ENCODE peak calls at places on chromosomes 2 and 18, in eight cellular contexts. One of them, this sample, is unnamed.
A peak's percentile ranks its signal among the peaks of the same experiment; 100 is the strongest.

GRCh38 chr2:44949329-44950151 is 8.0 kb downstream of the SIX3 start:
- DNase-seq in cardiac muscle cell: peak; percentile 52
- DNase-seq in heart right ventricle: no peak
- DNase-seq in GM23338: peak; percentile 88
- DNase-seq in CD8-positive, alpha-beta T cell: no peak
- DNase-seq in AG04450: no peak
- DNase-seq in pancreas: no peak
- DNase-seq in tibial artery: no peak
- DNase-seq in this sample: no peak

GRCh38 chr2:34353498-34354113 is 754.5 kb upstream of the FAM98A start:
- DNase-seq in pancreas: no peak
- DNase-seq in tibial artery: no peak
- DNase-seq in cardiac muscle cell: no peak
- DNase-seq in heart right ventricle: no peak
- DNase-seq in GM23338: no peak
- DNase-seq in AG04450: no peak
- DNase-seq in CD8-positive, alpha-beta T cell: no peak
- DNase-seq in this sample: no peak

GRCh38 chr2:152054593-152054992 is 44.3 kb downstream of the CACNB4 start:
- DNase-seq in tibial artery: no peak
- DNase-seq in CD8-positive, alpha-beta T cell: no peak
- DNase-seq in cardiac muscle cell: peak; percentile 75
- DNase-seq in AG04450: no peak
- DNase-seq in pancreas: no peak
- DNase-seq in GM23338: no peak
- DNase-seq in heart right ventricle: no peak
- DNase-seq in this sample: no peak

GRCh38 chr2:127597046-127597983 is 48.6 kb upstream of the GPR17 start:
- DNase-seq in pancreas: no peak
- DNase-seq in cardiac muscle cell: no peak
- DNase-seq in AG04450: no peak
- DNase-seq in tibial artery: no peak
- DNase-seq in CD8-positive, alpha-beta T cell: no peak
- DNase-seq in GM23338: no peak
- DNase-seq in heart right ventricle: no peak
- DNase-seq in this sample: no peak

GRCh38 chr18:41162781-41163180 is 792.3 kb upstream of the PIK3C3 start:
- DNase-seq in pancreas: no peak
- DNase-seq in AG04450: no peak
- DNase-seq in cardiac muscle cell: no peak
- DNase-seq in heart right ventricle: no peak
- DNase-seq in CD8-positive, alpha-beta T cell: no peak
- DNase-seq in tibial artery: no peak
- DNase-seq in GM23338: no peak
- DNase-seq in this sample: no peak

GRCh38 chr18:24704921-24705620 is 244.6 kb downstream of the HRH4 start:
- DNase-seq in heart right ventricle: no peak
- DNase-seq in pancreas: no peak
- DNase-seq in AG04450: peak; percentile 52
- DNase-seq in GM23338: no peak
- DNase-seq in tibial artery: no peak
- DNase-seq in cardiac muscle cell: no peak
- DNase-seq in CD8-positive, alpha-beta T cell: no peak
- DNase-seq in this sample: no peak

GRCh38 chr2:102698369-102699111 is 63.3 kb upstream of the TMEM182 start:
- DNase-seq in GM23338: no peak
- DNase-seq in cardiac muscle cell: no peak
- DNase-seq in pancreas: no peak
- DNase-seq in tibial artery: no peak
- DNase-seq in CD8-positive, alpha-beta T cell: no peak
- DNase-seq in AG04450: no peak
- DNase-seq in heart right ventricle: no peak
- DNase-seq in this sample: no peak

GRCh38 chr2:234929002-234929401 is 22.8 kb upstream of the SH3BP4 start:
- DNase-seq in AG04450: no peak
- DNase-seq in CD8-positive, alpha-beta T cell: no peak
- DNase-seq in pancreas: no peak
- DNase-seq in heart right ventricle: no peak
- DNase-seq in GM23338: no peak
- DNase-seq in cardiac muscle cell: no peak
- DNase-seq in tibial artery: no peak
- DNase-seq in this sample: no peak

GRCh38 chr2:27179344-27180000 is 30.7 kb downstream of the TCF23 start:
- DNase-seq in cardiac muscle cell: no peak
- DNase-seq in tibial artery: no peak
- DNase-seq in GM23338: no peak
- DNase-seq in CD8-positive, alpha-beta T cell: no peak
- DNase-seq in pancreas: no peak
- DNase-seq in AG04450: no peak
- DNase-seq in heart right ventricle: no peak
- DNase-seq in this sample: no peak

GRCh38 chr2:64331430-64331700 is 122.6 kb upstream of the LGALSL start:
- DNase-seq in CD8-positive, alpha-beta T cell: no peak
- DNase-seq in pancreas: no peak
- DNase-seq in GM23338: peak; percentile 72
- DNase-seq in tibial artery: no peak
- DNase-seq in AG04450: no peak
- DNase-seq in heart right ventricle: no peak
- DNase-seq in cardiac muscle cell: no peak
- DNase-seq in this sample: no peak

GRCh38 chr2:173965372-173966025 is at the start of gene SP3:
- DNase-seq in cardiac muscle cell: peak; percentile 99
- DNase-seq in AG04450: peak; percentile 94
- DNase-seq in tibial artery: peak; percentile 97
- DNase-seq in pancreas: peak; percentile 97
- DNase-seq in CD8-positive, alpha-beta T cell: peak; percentile 97
- DNase-seq in heart right ventricle: peak; percentile 99
- DNase-seq in GM23338: peak; percentile 97
- DNase-seq in this sample: peak; percentile 98

GRCh38 chr2:173963323-173963816 is 1.8 kb downstream of the SP3 start:
- DNase-seq in tibial artery: peak; percentile 39
- DNase-seq in heart right ventricle: no peak
- DNase-seq in AG04450: no peak
- DNase-seq in pancreas: no peak
- DNase-seq in cardiac muscle cell: peak; percentile 81
- DNase-seq in CD8-positive, alpha-beta T cell: peak; percentile 75
- DNase-seq in GM23338: peak; percentile 79
- DNase-seq in this sample: no peak

GRCh38 chr2:173964565-173965371 is 405 bp downstream of the SP3 start:
- DNase-seq in pancreas: peak; percentile 89
- DNase-seq in heart right ventricle: peak; percentile 91
- DNase-seq in CD8-positive, alpha-beta T cell: peak; percentile 92
- DNase-seq in AG04450: peak; percentile 71
- DNase-seq in GM23338: peak; percentile 79
- DNase-seq in cardiac muscle cell: peak; percentile 95
- DNase-seq in tibial artery: peak; percentile 91
- DNase-seq in this sample: peak; percentile 91

GRCh38 chr2:173962583-173963110 is 2.5 kb downstream of the SP3 start:
- DNase-seq in GM23338: no peak
- DNase-seq in heart right ventricle: no peak
- DNase-seq in cardiac muscle cell: no peak
- DNase-seq in AG04450: no peak
- DNase-seq in CD8-positive, alpha-beta T cell: no peak
- DNase-seq in tibial artery: no peak
- DNase-seq in pancreas: no peak
- DNase-seq in this sample: no peak

GRCh38 chr2:173963817-173964564 is 1.2 kb downstream of the SP3 start:
- DNase-seq in heart right ventricle: peak; percentile 92
- DNase-seq in cardiac muscle cell: peak; percentile 94
- DNase-seq in tibial artery: peak; percentile 89
- DNase-seq in CD8-positive, alpha-beta T cell: peak; percentile 94
- DNase-seq in AG04450: no peak
- DNase-seq in pancreas: peak; percentile 95
- DNase-seq in GM23338: peak; percentile 91
- DNase-seq in this sample: peak; percentile 93
- H3K27ac ChIP-seq in heart right ventricle: peak overlapping the region; percentile 99
- H3K27ac ChIP-seq in cardiac muscle cell: peak overlapping the region; percentile 98
- H3K27ac ChIP-seq in tibial artery: peak overlapping the region; percentile 100
- H3K27ac ChIP-seq in CD8-positive, alpha-beta T cell: peak overlapping the region; percentile 88
- H3K27ac ChIP-seq in AG04450: peak overlapping the region; percentile 74
- H3K27ac ChIP-seq in pancreas: peak overlapping the region; percentile 100
- H3K27ac ChIP-seq in GM23338: peak overlapping the region; percentile 95
- H3K27ac ChIP-seq in this sample: peak overlapping the region; percentile 100

DNA sequence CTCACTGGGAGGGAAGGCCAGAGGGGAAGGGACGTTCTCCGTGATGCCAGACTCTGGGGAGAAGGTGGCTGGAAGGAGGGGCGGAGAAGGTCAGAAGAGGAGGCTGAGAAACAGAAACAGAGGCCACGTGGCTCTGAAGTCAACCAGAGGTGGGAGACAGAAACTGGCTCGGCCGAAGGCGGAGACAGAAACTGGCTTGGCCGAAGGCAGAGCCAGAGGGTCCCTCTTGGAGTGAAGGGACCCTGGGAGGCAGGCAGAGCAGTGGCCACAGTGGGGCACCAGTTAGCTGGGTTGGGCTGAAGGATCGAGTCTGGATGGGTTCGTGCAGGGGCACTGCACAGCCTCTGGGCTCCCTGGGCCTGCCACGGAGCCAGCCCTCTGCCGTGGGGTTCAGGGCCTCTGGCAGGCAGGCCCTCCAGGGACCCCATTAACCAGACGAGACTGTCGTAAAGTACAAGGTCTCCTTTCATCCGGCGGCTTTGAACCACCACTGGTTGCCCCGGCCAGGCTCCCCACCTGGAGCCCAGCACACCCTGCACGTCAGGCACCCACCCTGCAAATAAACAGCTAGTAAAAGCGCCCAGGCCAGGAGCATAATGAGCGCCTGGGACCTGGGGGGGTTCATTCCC is 218.8 kb downstream of the DYSF start:
- DNase-seq in CD8-positive, alpha-beta T cell: no peak
- DNase-seq in pancreas: no peak
- DNase-seq in cardiac muscle cell: no peak
- DNase-seq in AG04450: no peak
- DNase-seq in heart right ventricle: no peak
- DNase-seq in tibial artery: no peak
- DNase-seq in GM23338: peak; percentile 53
- DNase-seq in this sample: no peak
- TF ChIP-seq CTCF in CD8-positive, alpha-beta T cell: no peak
- TF ChIP-seq CTCF in pancreas: no peak
- TF ChIP-seq CTCF in cardiac muscle cell: peak; percentile 17
- TF ChIP-seq CTCF in AG04450: no peak
- TF ChIP-seq CTCF in heart right ventricle: no peak
- TF ChIP-seq CTCF in tibial artery: no peak
- TF ChIP-seq CTCF in GM23338: peak; percentile 74
- TF ChIP-seq CTCF in this sample: peak; percentile 9

GRCh38 chr2:88857951-88858406 is 166.5 kb downstream of the RPIA start:
- DNase-seq in CD8-positive, alpha-beta T cell: no peak
- DNase-seq in AG04450: no peak
- DNase-seq in cardiac muscle cell: peak; percentile 72
- DNase-seq in tibial artery: no peak
- DNase-seq in heart right ventricle: no peak
- DNase-seq in GM23338: peak; percentile 46
- DNase-seq in pancreas: no peak
- DNase-seq in this sample: no peak

GRCh38 chr2:88855620-88856408 is 164.3 kb downstream of the RPIA start:
- DNase-seq in GM23338: no peak
- DNase-seq in CD8-positive, alpha-beta T cell: no peak
- DNase-seq in tibial artery: no peak
- DNase-seq in AG04450: no peak
- DNase-seq in heart right ventricle: no peak
- DNase-seq in cardiac muscle cell: no peak
- DNase-seq in pancreas: no peak
- DNase-seq in this sample: no peak

GRCh38 chr2:88859461-88859860 is 168.0 kb downstream of the RPIA start:
- DNase-seq in cardiac muscle cell: no peak
- DNase-seq in GM23338: no peak
- DNase-seq in tibial artery: no peak
- DNase-seq in CD8-positive, alpha-beta T cell: no peak
- DNase-seq in heart right ventricle: no peak
- DNase-seq in pancreas: no peak
- DNase-seq in AG04450: no peak
- DNase-seq in this sample: no peak

GRCh38 chr2:88856409-88857135 is 165.1 kb downstream of the RPIA start:
- DNase-seq in AG04450: no peak
- DNase-seq in heart right ventricle: no peak
- DNase-seq in pancreas: no peak
- DNase-seq in GM23338: no peak
- DNase-seq in CD8-positive, alpha-beta T cell: no peak
- DNase-seq in cardiac muscle cell: no peak
- DNase-seq in tibial artery: no peak
- DNase-seq in this sample: no peak

GRCh38 chr2:88857274-88857741 is 165.8 kb downstream of the RPIA start:
- DNase-seq in AG04450: no peak
- DNase-seq in cardiac muscle cell: no peak
- DNase-seq in CD8-positive, alpha-beta T cell: no peak
- DNase-seq in GM23338: no peak
- DNase-seq in tibial artery: no peak
- DNase-seq in heart right ventricle: no peak
- DNase-seq in pancreas: no peak
- DNase-seq in this sample: no peak
- H3K27me3 ChIP-seq in AG04450: no peaks in the 10 kb centered on the region
- H3K27me3 ChIP-seq in cardiac muscle cell: no peaks in the 10 kb centered on the region
- H3K27me3 ChIP-seq in CD8-positive, alpha-beta T cell: no peaks in the 10 kb centered on the region
- H3K27me3 ChIP-seq in GM23338: no peaks in the 10 kb centered on the region
- H3K27me3 ChIP-seq in tibial artery: no peaks in the 10 kb centered on the region
- H3K27me3 ChIP-seq in heart right ventricle: no peaks in the 10 kb centered on the region
- H3K27me3 ChIP-seq in pancreas: no peaks in the 10 kb centered on the region
- H3K27me3 ChIP-seq in this sample: no peaks in the 10 kb centered on the region

DNA sequence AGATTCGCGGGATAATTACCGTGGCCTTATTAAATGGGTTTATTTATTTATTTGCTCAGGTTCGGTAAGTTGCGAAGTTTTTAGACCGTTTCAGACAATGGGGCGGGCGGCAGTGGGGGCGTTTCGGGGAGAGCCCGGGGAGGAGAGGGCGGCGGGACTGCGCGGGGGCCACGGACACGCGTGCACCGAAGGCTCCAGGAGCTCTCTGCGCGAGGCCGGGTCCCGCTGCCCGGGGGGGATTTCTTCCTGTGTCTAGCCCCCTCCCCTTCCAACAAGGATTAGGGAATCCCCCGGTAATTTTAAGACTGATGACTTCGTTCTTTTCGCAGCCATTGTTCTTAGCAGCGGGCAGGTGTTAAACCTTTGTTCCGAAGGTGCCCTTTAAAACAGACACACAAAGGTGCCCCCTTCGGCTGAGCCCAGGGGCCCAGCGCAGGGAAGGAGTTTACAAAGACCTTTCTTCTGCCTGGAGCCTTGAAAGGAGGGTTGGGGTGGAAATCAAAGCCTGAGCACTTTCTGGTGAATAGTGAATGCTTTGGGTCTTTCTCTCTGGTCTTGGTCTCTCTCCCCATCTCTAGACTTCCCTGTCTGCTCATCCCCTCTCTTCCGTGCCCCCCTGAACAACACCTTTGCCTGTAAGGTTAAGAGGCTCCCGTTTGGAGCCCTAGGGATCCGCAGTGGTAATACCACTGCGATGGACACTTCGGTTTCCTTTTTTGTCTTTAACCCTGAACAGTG is 2.1 kb downstream of the TRIB2 start:
- DNase-seq in heart right ventricle: no peak
- DNase-seq in cardiac muscle cell: peak; percentile 38
- DNase-seq in AG04450: no peak
- DNase-seq in tibial artery: no peak
- DNase-seq in GM23338: peak; percentile 75
- DNase-seq in pancreas: no peak
- DNase-seq in CD8-positive, alpha-beta T cell: peak; percentile 42
- DNase-seq in this sample: no peak
- H3K27ac ChIP-seq in heart right ventricle: peak overlapping the region; percentile 99
- H3K27ac ChIP-seq in cardiac muscle cell: peak overlapping the region; percentile 90
- H3K27ac ChIP-seq in AG04450: peak overlapping the region; percentile 35
- H3K27ac ChIP-seq in tibial artery: peak overlapping the region; percentile 93
- H3K27ac ChIP-seq in GM23338: no peak overlapping the region
- H3K27ac ChIP-seq in pancreas: peak overlapping the region; percentile 96
- H3K27ac ChIP-seq in CD8-positive, alpha-beta T cell: peak overlapping the region; percentile 66
- H3K27ac ChIP-seq in this sample: peak overlapping the region; percentile 99

This sample was measured in left ventricle myocardium inferior.